ENCODE peak calls at places on chromosomes 4 and X, in six cellular contexts. P, N, Y, T, D and K are unnamed samples. For H3K4me1, the result is how much of the 10 kb centered on the place peaks cover.

GRCh38 chr4:100591156-100591876 is 73.5 kb upstream of the EMCN start:
- DNase-seq in D (no peak), N (no peak), Y (no peak), P (no peak), T (no peak), K (no peak)

GRCh38 chr4:135573251-135573650 is 1371.7 kb upstream of the PABPC4L start:
- DNase-seq in D (no peak), Y (no peak), P (no peak), T (no peak), N (no peak), K (no peak)

GRCh38 chrX:134622056-134622812 is 36.0 kb downstream of the PLAC1 start:
- DNase-seq in T (peak), D (peak), N (peak), Y (peak), P (peak), K (peak)

GRCh38 chr4:94665500-94666398 is 92.0 kb upstream of the BMPR1B start:
- DNase-seq in D (no peak), Y (no peak), N (no peak), T (no peak), P (no peak), K (no peak)

GRCh38 chrX:129808163-129808828 is 28.5 kb downstream of the SASH3 start:
- DNase-seq in Y (no peak), N (no peak), D (no peak), P (no peak), T (no peak), K (peak)

GRCh38 chrX:44747317-44747716 is 96.5 kb upstream of the DUSP21 start:
- DNase-seq in D (no peak), P (no peak), Y (no peak), T (no peak), N (no peak), K (no peak)

GRCh38 chrX:150989420-150989819 is 6.3 kb downstream of the HMGB3 start:
- DNase-seq in D (no peak), P (peak), Y (no peak), T (no peak), N (no peak), K (no peak)

GRCh38 chr4:112257098-112257497 is 25.5 kb downstream of the AP1AR start:
- DNase-seq in N (no peak), Y (no peak), P (no peak), D (no peak), T (no peak), K (no peak)

GRCh38 chrX:37472836-37473235 is 98.6 kb upstream of the LANCL3 start:
- DNase-seq in D (no peak), N (no peak), P (peak), T (no peak), Y (no peak), K (no peak)

GRCh38 chrX:153818571-153819397 is 11.6 kb downstream of the PDZD4 start:
- DNase-seq in Y (no peak), D (peak), P (peak), T (peak), N (peak), K (peak)

GRCh38 chr4:1988327-1988724 is 20.4 kb downstream of the NELFA start:
- DNase-seq in N (no peak), P (no peak), D (no peak), Y (no peak), T (no peak), K (no peak)

GRCh38 chrX:153878969-153879653 is 6.9 kb downstream of the L1CAM start:
- DNase-seq in D (peak), N (no peak), P (no peak), Y (no peak), T (no peak), K (no peak)

GRCh38 chr4:155807021-155807420 is 48.2 kb downstream of the GUCY1B1 start:
- DNase-seq in D (no peak), P (no peak), Y (no peak), N (no peak), T (no peak), K (peak)

GRCh38 chr4:155079866-155080265 is 128.6 kb upstream of the NPY2R start:
- DNase-seq in N (peak), Y (no peak), D (no peak), T (no peak), P (no peak), K (no peak)

GRCh38 chr4:105306158-105306781 is 159.6 kb downstream of the TET2 start:
- DNase-seq in Y (no peak), N (peak), D (no peak), T (no peak), P (peak), K (no peak)

GRCh38 chr4:142406917-142407501 is 439.1 kb downstream of the INPP4B start:
- DNase-seq in N (peak), Y (no peak), D (no peak), P (no peak), T (no peak), K (no peak)

GRCh38 chrX:72296991-72297390 is 8.7 kb downstream of the CITED1 start:
- DNase-seq in D (no peak), N (no peak), P (no peak), Y (no peak), T (no peak), K (no peak)

GRCh38 chr4:118762146-118762545 is 73.8 kb downstream of the SEC24D start:
- DNase-seq in T (no peak), N (no peak), Y (no peak), D (no peak), P (no peak), K (no peak)
- H3K4me1 ChIP-seq in T (under half), N (under half), Y (under half), D (under half), P (under half), K (under half)

GRCh38 chr4:40211224-40212185 is 14.7 kb downstream of the RHOH start:
- DNase-seq in D (no peak), N (no peak), P (no peak), T (no peak), Y (no peak), K (peak)

GRCh38 chr4:40212674-40213504 is 16.1 kb downstream of the RHOH start:
- DNase-seq in T (no peak), Y (no peak), N (no peak), D (no peak), P (no peak), K (peak)

GRCh38 chr4:40214038-40214437 is 17.2 kb downstream of the RHOH start:
- DNase-seq in N (no peak), P (no peak), D (no peak), T (no peak), Y (no peak), K (no peak)

GRCh38 chr4:40209401-40209800 is 12.6 kb downstream of the RHOH start:
- DNase-seq in P (no peak), T (no peak), D (no peak), Y (no peak), N (no peak), K (no peak)

GRCh38 chr4:40210776-40211175 is 13.9 kb downstream of the RHOH start:
- DNase-seq in N (no peak), D (no peak), P (peak), T (no peak), Y (no peak), K (no peak)
- H3K4me1 ChIP-seq in N (under half), D (under half), P (under half), T (under half), Y (under half), K (under half)

DNA sequence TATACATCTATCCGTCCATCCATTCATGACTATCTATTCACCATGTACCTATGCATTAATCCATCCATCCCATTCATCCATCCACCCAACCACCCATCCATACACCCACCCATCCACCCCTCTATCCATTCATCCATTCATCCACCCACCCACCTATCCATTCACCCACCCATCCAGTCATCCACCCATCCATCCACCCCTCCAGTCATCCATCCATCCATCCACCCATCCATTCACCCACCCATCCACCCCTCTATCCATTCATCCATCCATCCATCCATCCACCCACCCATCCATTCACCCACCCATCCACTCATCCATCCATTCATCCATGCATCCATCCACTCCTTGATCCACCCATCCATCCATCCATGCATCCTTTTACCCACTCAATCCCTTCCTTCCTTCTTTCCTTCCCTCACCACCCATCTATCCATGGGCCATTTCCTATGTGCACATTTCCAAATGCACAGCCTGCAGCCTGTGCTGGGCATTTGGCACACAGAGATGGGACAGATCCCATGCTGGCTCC is 100.8 kb upstream of the ADRA2C start:
- DNase-seq in P (no peak), D (no peak), Y (no peak), N (no peak), T (no peak), K (no peak)
- H3K4me1 ChIP-seq in P (under half), D (under half), Y (under half), N (under half), T (under half), K (under half)

DNA sequence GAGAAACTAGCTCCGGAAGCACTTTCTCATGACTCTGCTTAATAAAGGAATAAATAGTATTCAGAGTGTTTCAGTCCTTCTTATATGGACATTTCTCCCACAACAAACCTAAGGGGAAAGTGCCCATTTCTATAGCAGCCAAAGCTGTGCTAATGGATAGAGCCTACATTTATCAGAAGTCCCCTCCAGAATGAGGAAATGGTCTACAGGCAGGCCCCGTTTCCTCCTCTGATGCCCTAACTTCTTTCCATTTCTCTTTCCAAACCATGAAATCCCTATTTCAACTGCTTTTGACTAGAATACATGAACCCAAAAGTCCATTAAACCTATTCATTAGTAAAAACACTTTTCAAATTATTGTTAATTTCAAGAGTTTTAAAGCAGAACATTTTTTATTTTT is 4.5 kb downstream of the ACSL1 start:
- DNase-seq in D (no peak), Y (no peak), N (no peak), P (no peak), T (no peak), K (no peak)
- H3K4me1 ChIP-seq in D (under half), Y (under half), N (under half), P (under half), T (under half), K (under half)

DNA sequence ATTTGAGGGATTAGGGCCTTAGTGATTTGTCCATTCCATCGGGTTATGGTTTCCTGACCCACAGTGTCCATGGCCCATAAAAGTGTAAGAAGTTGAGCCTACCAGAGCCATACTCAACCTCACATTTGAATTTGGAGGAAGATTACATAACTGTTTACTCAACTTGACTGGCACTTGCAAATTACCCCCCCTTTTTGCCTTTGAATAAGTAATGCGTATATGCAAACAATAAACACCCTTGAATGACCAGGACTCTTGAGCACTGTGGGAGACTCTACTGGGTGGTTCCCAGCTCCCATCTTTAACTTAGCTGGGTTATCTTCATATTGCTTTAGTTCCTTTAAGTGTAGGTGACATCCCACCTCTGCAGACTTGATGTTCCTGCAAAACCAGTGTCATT is 30.6 kb upstream of the STIM2 start:
- DNase-seq in N (no peak), T (no peak), Y (no peak), D (no peak), P (no peak), K (no peak)
- H3K4me1 ChIP-seq in N (under half), T (under half), Y (under half), D (under half), P (under half), K (under half)

DNA sequence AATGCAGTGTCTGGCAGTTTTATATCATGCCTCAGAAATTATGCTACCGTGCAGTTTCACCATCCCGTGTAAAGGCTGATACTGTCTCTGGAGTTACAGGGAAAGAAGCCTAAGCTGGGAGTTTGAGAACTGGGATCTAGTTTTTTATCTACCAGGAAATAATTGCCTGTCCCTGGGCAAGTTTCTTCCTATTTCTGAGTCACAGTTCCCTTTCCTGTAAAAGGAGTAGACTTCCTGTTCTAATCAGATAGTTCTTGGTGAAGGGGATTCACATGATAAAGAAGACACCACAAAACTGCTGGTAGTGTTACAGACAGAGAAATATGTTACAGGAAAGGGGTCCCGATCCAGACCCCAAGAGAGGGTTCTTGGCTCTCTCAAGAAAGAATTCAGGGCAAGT is 17.1 kb downstream of the HERC3 start:
- DNase-seq in T (no peak), P (no peak), N (peak), D (no peak), Y (no peak), K (peak)
- H3K4me1 ChIP-seq in T (under half), P (under half), N (under half), D (under half), Y (under half), K (under half)